ENCODE peak calls at places on chromosomes 12 and 14, in nine cellular contexts. C is PC-9, B is A673, I is heart left ventricle, K is body of pancreas, H is fibroblast of pulmonary artery, A is psoas muscle, X is AG09309, J is GM06990. Y is an unnamed sample.

GRCh38 chr14:41607119-41607785 is 576 bp downstream of the LRFN5 start:
- DNase-seq in C (no peak), B (peak), I (no peak), K (no peak), H (no peak), A (peak), X (no peak), J (no peak), Y (no peak)

GRCh38 chr12:48069253-48069652 is 36.6 kb downstream of the SENP1 start:
- DNase-seq in C (no peak), B (no peak), I (no peak), K (no peak), H (peak), A (no peak), X (no peak), J (no peak), Y (no peak)

GRCh38 chr14:67533754-67534085 is 630 bp downstream of the PLEKHH1 start:
- DNase-seq in C (peak), B (no peak), I (no peak), K (peak), H (no peak), A (no peak), X (no peak), J (no peak), Y (no peak)

GRCh38 chr12:95506707-95507523 is 33.0 kb downstream of the METAP2 start:
- DNase-seq in C (no peak), B (peak), I (no peak), K (no peak), H (no peak), A (no peak), X (no peak), J (no peak), Y (no peak)

GRCh38 chr12:47080725-47081502 is 1.2 kb upstream of the AMIGO2 start:
- DNase-seq in C (peak), B (peak), I (peak), K (peak), H (peak), A (peak), X (no peak), J (peak), Y (no peak)

GRCh38 chr14:33799705-33800269 is 151.1 kb downstream of the EGLN3 start:
- DNase-seq in C (no peak), B (no peak), I (peak), K (peak), H (peak), A (no peak), X (no peak), J (no peak), Y (peak)

GRCh38 chr14:87102979-87103378 is 890.0 kb downstream of the GALC start:
- DNase-seq in C (no peak), B (peak), I (no peak), K (no peak), H (peak), A (no peak), X (no peak), J (no peak), Y (no peak)

GRCh38 chr12:51755251-51755650 is 93.3 kb downstream of the FIGNL2 start:
- DNase-seq in C (no peak), B (no peak), I (no peak), K (no peak), H (no peak), A (no peak), X (no peak), J (no peak), Y (no peak)

GRCh38 chr14:104431929-104432541 is 147.5 kb upstream of the C14orf180 start:
- DNase-seq in C (no peak), B (no peak), I (no peak), K (no peak), H (no peak), A (no peak), X (no peak), J (no peak), Y (peak)

GRCh38 chr14:22976620-22977433 is 5.5 kb downstream of the AJUBA start:
- DNase-seq in C (peak), B (peak), I (no peak), K (peak), H (peak), A (no peak), X (no peak), J (no peak), Y (no peak)

GRCh38 chr14:89870335-89870734 is 84.2 kb downstream of the EFCAB11 start:
- DNase-seq in C (no peak), B (no peak), I (no peak), K (no peak), H (no peak), A (no peak), X (no peak), J (no peak), Y (no peak)

GRCh38 chr14:105347587-105347968 is 33.0 kb downstream of the PACS2 start:
- DNase-seq in C (no peak), B (no peak), I (no peak), K (no peak), H (no peak), A (no peak), X (no peak), J (no peak), Y (no peak)

GRCh38 chr12:5269846-5270245 is 162.1 kb upstream of the NTF3 start:
- DNase-seq in C (no peak), B (no peak), I (no peak), K (no peak), H (no peak), A (no peak), X (no peak), J (no peak), Y (no peak)

GRCh38 chr14:24110060-24110459 is 4.5 kb upstream of the DCAF11 start:
- DNase-seq in C (peak), B (no peak), I (no peak), K (no peak), H (no peak), A (no peak), X (no peak), J (no peak), Y (no peak)

GRCh38 chr12:62191747-62192485 is 68.3 kb upstream of the USP15 start:
- DNase-seq in C (no peak), B (peak), I (peak), K (peak), H (peak), A (peak), X (no peak), J (peak), Y (no peak)

GRCh38 chr12:124049451-124050094 is 76.6 kb downstream of the ZNF664 start:
- DNase-seq in C (no peak), B (no peak), I (no peak), K (no peak), H (no peak), A (no peak), X (no peak), J (no peak), Y (no peak)

GRCh38 chr14:54470701-54471100 is 18.1 kb downstream of the GMFB start:
- DNase-seq in C (no peak), B (no peak), I (no peak), K (peak), H (no peak), A (no peak), X (no peak), J (no peak), Y (no peak)

GRCh38 chr12:45336331-45336730 is 120.4 kb downstream of the ANO6 start:
- DNase-seq in C (peak), B (peak), I (no peak), K (no peak), H (peak), A (no peak), X (peak), J (no peak), Y (no peak)

GRCh38 chr12:26746315-26746714 is 86.7 kb downstream of the ITPR2 start:
- DNase-seq in C (no peak), B (peak), I (no peak), K (no peak), H (peak), A (no peak), X (peak), J (no peak), Y (no peak)

GRCh38 chr12:45231515-45232145 is 15.7 kb downstream of the ANO6 start:
- DNase-seq in C (peak), B (peak), I (no peak), K (no peak), H (peak), A (no peak), X (peak), J (no peak), Y (no peak)

GRCh38 chr12:101745481-101745880 is 6.2 kb upstream of the SYCP3 start:
- DNase-seq in C (no peak), B (no peak), I (no peak), K (no peak), H (peak), A (no peak), X (no peak), J (no peak), Y (no peak)

GRCh38 chr12:101743242-101743641 is 4.0 kb upstream of the SYCP3 start:
- DNase-seq in C (no peak), B (no peak), I (no peak), K (no peak), H (no peak), A (no peak), X (no peak), J (no peak), Y (no peak)

GRCh38 chr12:101740980-101741379 is 1.7 kb upstream of the SYCP3 start:
- DNase-seq in C (no peak), B (no peak), I (no peak), K (no peak), H (no peak), A (no peak), X (no peak), J (no peak), Y (no peak)

GRCh38 chr12:101746661-101747060 is 7.4 kb upstream of the SYCP3 start:
- DNase-seq in C (no peak), B (peak), I (no peak), K (peak), H (peak), A (no peak), X (peak), J (no peak), Y (no peak)

DNA sequence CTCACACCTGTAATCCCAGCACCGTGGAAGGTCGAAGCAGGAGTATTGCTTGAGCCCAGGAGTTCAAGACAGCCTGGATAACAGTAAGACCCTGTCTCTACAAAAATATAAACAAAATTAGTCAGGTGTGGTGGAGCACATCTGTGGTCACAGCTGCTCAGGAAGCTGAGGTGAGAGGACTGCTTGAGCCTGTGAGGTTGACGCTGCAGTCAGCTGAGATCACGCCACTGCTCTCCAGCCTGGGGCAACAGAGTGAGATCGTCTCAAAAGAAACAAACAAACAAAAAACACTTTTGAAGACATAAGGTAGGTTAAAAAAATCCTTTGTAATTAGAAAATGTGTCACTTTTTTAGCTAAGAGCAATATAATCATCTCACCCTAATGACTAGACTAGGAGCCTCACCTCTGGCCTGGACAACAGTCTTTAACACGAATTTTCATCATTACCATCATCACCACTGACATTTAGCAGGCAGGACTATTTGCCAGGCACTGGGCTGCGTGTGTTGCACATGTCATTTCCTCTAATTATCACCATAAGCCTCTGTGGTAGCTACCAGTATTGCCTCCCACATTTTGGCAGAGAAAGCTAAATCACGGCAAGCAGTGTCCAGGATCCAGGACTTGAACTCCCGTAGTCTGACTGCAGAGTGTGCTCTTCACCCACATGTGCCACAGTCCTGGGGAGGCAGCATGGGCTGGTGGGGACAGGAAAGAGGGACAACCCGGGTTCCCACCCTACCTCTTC is 4.6 kb upstream of the SYCP3 start:
- DNase-seq in C (no peak), B (peak), I (no peak), K (no peak), H (no peak), A (no peak), X (no peak), J (peak), Y (no peak)
- TF ChIP-seq CTCF in C (no peak), B (no peak), I (no peak), K (no peak), H (no peak), A (no peak), X (no peak), J (no peak), Y (no peak)

GRCh38 chr12:76863005-76863670 is 15.7 kb downstream of the CSRP2 start:
- DNase-seq in C (no peak), B (no peak), I (no peak), K (no peak), H (peak), A (no peak), X (peak), J (no peak), Y (no peak)

GRCh38 chr12:76866726-76867125 is 12.1 kb downstream of the CSRP2 start:
- DNase-seq in C (no peak), B (no peak), I (no peak), K (no peak), H (no peak), A (no peak), X (peak), J (no peak), Y (peak)

GRCh38 chr12:76864791-76865400 is 13.9 kb downstream of the CSRP2 start:
- DNase-seq in C (no peak), B (no peak), I (no peak), K (no peak), H (no peak), A (no peak), X (no peak), J (no peak), Y (no peak)

GRCh38 chr12:76863811-76864210 is 15.0 kb downstream of the CSRP2 start:
- DNase-seq in C (no peak), B (no peak), I (no peak), K (no peak), H (no peak), A (no peak), X (no peak), J (no peak), Y (no peak)

DNA sequence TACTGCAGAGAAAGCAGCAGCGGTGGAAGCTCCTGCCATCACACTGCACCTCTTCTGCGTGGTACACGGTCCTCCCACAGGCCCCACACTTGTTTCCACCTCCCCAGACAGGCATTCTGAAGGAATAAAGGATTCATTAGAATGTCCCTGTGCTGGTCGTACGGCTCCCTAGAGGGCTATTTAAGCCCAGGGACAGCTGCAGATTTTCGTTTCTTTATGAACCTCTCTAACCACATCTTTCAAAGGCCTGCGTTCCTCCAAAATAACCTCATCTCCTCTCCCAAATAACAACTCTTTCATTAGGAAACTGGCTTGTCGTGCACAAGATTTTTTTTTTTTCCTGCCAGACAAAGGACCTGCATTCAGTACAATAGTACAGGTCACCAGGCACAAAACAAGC is 12.7 kb downstream of the CSRP2 start:
- DNase-seq in C (no peak), B (peak), I (no peak), K (no peak), H (no peak), A (no peak), X (no peak), J (no peak), Y (no peak)
- H3K4me3 ChIP-seq in C (no peak), B (no peak), I (no peak), K (no peak), H (no peak), A (no peak), X (no peak), J (no peak), Y (no peak)

GRCh38 chr12:22802883-22803640 is 178.1 kb downstream of the ETNK1 start:
- DNase-seq in C (no peak), B (no peak), I (no peak), K (no peak), H (no peak), A (no peak), X (no peak), J (no peak), Y (no peak)

GRCh38 chr12:22800332-22800731 is 175.4 kb downstream of the ETNK1 start:
- DNase-seq in C (no peak), B (no peak), I (no peak), K (no peak), H (no peak), A (no peak), X (no peak), J (no peak), Y (no peak)

GRCh38 chr12:22803725-22804124 is 178.8 kb downstream of the ETNK1 start:
- DNase-seq in C (no peak), B (no peak), I (no peak), K (no peak), H (no peak), A (no peak), X (no peak), J (no peak), Y (peak)
- TF ChIP-seq CTCF in C (no peak), B (no peak), I (no peak), K (no peak), H (no peak), A (no peak), X (no peak), J (no peak), Y (peak)

GRCh38 chr14:76760331-76761197 is 704 bp upstream of the VASH1 start:
- DNase-seq in C (no peak), B (no peak), I (peak), K (no peak), H (no peak), A (no peak), X (no peak), J (no peak), Y (no peak)

GRCh38 chr14:76763362-76764041 is 2.2 kb downstream of the VASH1 start:
- DNase-seq in C (no peak), B (no peak), I (peak), K (no peak), H (peak), A (no peak), X (no peak), J (no peak), Y (no peak)

GRCh38 chr14:76761198-76761848 is at the start of gene VASH1:
- DNase-seq in C (no peak), B (peak), I (peak), K (peak), H (peak), A (peak), X (peak), J (peak), Y (peak)

GRCh38 chr14:76761849-76762616 is 765 bp downstream of the VASH1 start:
- DNase-seq in C (no peak), B (no peak), I (peak), K (no peak), H (no peak), A (no peak), X (no peak), J (no peak), Y (no peak)

DNA sequence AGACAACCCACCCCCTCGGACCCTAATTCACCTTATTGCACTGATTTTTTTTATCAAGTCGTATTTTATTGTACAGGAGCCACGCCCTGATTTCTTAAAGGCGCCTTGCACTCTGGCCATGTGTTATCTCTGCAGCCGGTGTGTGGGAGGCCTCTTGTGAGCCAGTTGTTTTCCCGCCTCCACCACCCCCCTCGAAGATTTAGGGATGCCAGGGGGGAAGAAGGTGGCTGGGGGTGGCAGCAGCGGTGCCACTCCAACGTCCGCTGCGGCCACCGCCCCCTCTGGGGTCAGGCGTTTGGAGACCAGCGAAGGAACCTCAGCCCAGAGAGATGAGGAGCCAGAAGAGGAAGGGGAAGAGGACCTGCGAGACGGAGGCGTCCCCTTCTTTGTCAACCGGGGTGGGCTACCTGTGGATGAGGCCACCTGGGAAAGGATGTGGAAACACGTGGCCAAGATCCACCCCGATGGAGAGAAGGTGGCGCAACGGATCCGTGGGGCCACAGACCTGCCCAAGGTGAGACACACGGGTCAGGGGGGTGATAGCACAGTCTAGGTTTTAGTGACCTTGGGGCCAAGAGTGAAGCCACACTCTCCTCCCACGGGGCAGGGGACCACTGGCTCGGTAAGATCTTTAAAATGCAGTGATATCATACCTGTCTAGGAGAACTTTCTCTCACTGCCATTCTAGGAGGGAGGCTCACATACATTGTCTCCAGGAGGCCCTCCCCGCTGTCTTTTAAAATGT is 1.5 kb downstream of the VASH1 start:
- DNase-seq in C (no peak), B (no peak), I (peak), K (no peak), H (peak), A (no peak), X (no peak), J (no peak), Y (no peak)
- H3K4me3 ChIP-seq in C (no peak), B (peak), I (peak), K (no peak), H (peak), A (peak), X (peak), J (peak), Y (peak)

DNA sequence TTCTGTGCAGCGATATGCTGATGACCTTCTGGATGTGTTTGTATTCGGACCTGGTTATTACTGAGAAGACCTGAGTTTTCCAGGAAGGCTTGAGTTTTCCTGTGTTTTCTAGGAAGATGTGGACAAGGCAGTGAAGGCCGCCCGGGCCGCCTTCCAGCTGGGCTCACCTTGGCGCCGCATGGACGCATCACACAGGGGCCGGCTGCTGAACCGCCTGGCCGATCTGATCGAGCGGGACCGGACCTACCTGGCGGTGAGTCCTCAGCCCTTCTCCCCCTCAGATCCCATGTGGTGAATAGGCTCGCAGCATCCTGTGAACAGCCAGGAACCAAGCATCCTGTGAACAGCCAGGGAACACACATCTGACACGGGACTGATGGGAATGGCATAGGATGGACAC is 16.3 kb downstream of the ALDH2 start:
- DNase-seq in C (no peak), B (no peak), I (no peak), K (no peak), H (no peak), A (no peak), X (no peak), J (no peak), Y (no peak)
- TF ChIP-seq CTCF in C (no peak), B (no peak), I (no peak), K (no peak), H (no peak), A (no peak), X (no peak), J (no peak), Y (no peak)

GRCh38 chr14:72664651-72665050 is 229.2 kb downstream of the DPF3 start:
- DNase-seq in C (no peak), B (no peak), I (no peak), K (no peak), H (no peak), A (no peak), X (no peak), J (no peak), Y (no peak)
- H3K4me3 ChIP-seq in C (no peak), B (no peak), I (no peak), K (no peak), H (no peak), A (no peak), X (no peak), J (no peak), Y (no peak)

DNA sequence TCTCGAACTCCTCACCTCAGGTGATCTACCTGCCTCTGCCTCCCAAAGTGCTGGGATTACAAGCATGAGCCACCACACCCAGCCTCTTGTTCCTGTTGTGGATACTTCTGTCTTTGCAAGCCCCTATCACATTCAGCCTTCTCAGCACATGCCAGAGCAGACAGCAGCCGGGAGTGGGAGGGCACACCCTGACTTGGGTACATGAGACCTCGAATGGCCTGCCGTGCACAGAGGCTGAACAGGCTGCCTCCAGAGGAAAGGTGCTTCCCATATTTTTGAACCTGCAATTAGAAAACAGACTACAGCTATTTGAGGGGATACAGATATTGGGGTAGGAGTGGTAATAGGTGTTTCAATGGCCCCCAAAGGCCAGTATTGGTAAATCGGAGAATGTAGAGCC is 307.3 kb upstream of the DIO3 start:
- DNase-seq in C (no peak), B (no peak), I (no peak), K (no peak), H (no peak), A (no peak), X (no peak), J (no peak), Y (no peak)
- TF ChIP-seq CTCF in C (no peak), B (no peak), I (no peak), K (no peak), H (no peak), A (no peak), X (no peak), J (no peak), Y (no peak)

Y was measured in BE2C.